ENCODE peak calls at places on chromosomes 11 and 22, in four cellular contexts. T is transverse colon, B is lower leg skin, U is gastrocnemius medialis. K is an unnamed sample.

GRCh38 chr11:119722281-119722794 is 6.7 kb downstream of the NECTIN1 start:
- DNase-seq in T (peak), B (peak), U (no peak), K (no peak)

GRCh38 chr11:104967493-104968364 is 645 bp downstream of the CASP4 start:
- DNase-seq in T (no peak), B (no peak), U (no peak), K (no peak)

GRCh38 chr22:23823331-23823791 is 15.4 kb downstream of the DERL3 start:
- DNase-seq in T (no peak), B (no peak), U (no peak), K (no peak)

GRCh38 chr11:46133119-46133518 is 11.9 kb upstream of the PHF21A start:
- DNase-seq in T (no peak), B (no peak), U (no peak), K (no peak)

GRCh38 chr22:33640900-33641299 is 279.4 kb downstream of the LARGE1 start:
- DNase-seq in T (no peak), B (no peak), U (no peak), K (no peak)

GRCh38 chr11:114200785-114201184 is 95.4 kb upstream of the NNMT start:
- DNase-seq in T (no peak), B (no peak), U (no peak), K (no peak)

GRCh38 chr11:36375348-36376314 is 79.5 kb downstream of the PRR5L start:
- DNase-seq in T (no peak), B (no peak), U (no peak), K (no peak)

GRCh38 chr11:111063711-111064110 is 181.8 kb upstream of the POU2AF2 start:
- DNase-seq in T (no peak), B (no peak), U (no peak), K (no peak)

GRCh38 chr11:3130269-3131071 is 34.6 kb downstream of the OSBPL5 start:
- DNase-seq in T (no peak), B (peak), U (no peak), K (no peak)

GRCh38 chr22:27173530-27173929 is 516.1 kb downstream of the MIAT start:
- DNase-seq in T (no peak), B (no peak), U (no peak), K (no peak)

GRCh38 chr22:28607710-28608109 is 71.9 kb downstream of the TTC28 start:
- DNase-seq in T (no peak), B (no peak), U (no peak), K (no peak)

DNA sequence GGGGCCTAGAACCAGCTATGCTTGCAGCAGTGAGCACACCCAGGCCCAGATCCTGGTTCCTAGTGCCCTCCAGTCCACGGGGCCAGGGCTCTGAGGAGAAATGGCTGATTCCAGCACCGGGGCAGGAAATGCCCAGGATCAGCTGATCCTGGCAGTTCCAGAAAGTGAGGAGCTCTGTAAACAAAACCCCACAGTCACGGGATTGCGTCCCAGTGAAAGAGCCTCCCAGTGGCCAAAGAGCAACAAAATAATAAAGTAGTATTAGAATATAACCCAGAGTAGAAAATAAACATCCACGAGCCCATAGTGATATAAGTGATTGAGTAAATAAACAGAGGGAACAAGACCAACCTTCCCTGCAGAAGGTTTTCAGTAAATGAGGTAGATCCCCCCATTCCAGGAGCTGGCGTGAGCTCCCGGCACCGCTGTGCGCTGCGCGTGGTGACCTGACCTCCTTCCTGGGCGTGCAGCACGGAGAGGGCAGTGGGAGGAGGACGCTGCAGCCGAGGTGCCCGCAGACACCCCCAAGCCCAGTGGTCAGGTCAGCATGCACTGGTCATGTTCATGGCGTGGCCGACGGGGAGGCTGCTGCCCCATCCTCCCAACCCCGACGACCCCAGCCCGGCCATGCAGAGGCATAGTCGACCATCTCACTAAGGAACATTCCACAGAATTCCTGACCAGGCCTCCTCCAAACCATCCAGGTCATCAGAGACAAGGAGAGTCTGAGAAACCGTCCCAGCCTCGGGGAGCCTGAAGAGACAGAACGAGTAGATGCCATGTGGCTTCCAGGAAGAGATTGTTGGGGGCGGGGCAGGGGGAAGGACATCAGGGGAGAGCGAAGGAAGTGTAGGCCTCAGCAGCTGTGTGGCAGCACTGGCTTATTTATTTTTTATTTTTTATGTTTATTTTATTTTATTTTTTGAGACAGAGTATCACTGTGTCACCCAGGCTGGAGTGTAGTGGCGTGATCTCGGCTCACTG is 19.9 kb downstream of the PTDSS2 start:
- DNase-seq in T (peak), B (no peak), U (peak), K (peak)
- TF ChIP-seq CTCF in T (no peak), B (no peak), U (no peak), K (peak)

DNA sequence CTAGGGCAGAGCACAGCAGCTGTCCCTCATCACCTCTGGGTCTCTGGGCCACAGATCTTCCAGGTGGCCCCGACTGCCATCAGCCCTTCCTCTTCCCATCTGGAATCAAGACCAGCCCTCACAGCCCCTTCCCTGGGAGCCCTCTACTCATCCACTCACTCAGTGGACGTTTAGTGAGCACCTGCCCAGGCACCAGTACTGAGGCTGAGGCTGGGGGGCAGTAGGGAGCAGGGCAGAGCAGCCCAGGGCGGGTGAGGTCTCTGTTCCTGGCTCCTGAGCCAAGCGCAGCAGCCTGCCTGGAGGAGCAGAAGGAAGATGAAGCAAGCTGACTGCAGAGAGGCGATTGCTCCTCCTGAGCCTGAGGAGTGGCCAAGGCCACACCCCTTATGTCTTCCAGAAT is 5.5 kb downstream of the MAPK8IP2 start:
- DNase-seq in T (no peak), B (no peak), U (no peak), K (no peak)
- TF ChIP-seq CTCF in T (no peak), B (no peak), U (no peak), K (no peak)

GRCh38 chr11:103920449-103920848 is 116.0 kb upstream of the DDI1 start:
- DNase-seq in T (no peak), B (no peak), U (no peak), K (no peak)

GRCh38 chr11:103924166-103925013 is 112.0 kb upstream of the DDI1 start:
- DNase-seq in T (no peak), B (no peak), U (no peak), K (no peak)

GRCh38 chr11:103923473-103923931 is 112.9 kb upstream of the DDI1 start:
- DNase-seq in T (no peak), B (no peak), U (no peak), K (no peak)

GRCh38 chr11:103920933-103921332 is 115.5 kb upstream of the DDI1 start:
- DNase-seq in T (no peak), B (no peak), U (no peak), K (no peak)
- TF ChIP-seq CTCF in T (no peak), B (no peak), U (no peak), K (no peak)

GRCh38 chr11:64879226-64879900 is 942 bp upstream of the EHD1 start:
- DNase-seq in T (peak), B (peak), U (no peak), K (no peak)

GRCh38 chr11:64883575-64883974 is 5.2 kb upstream of the EHD1 start:
- DNase-seq in T (no peak), B (no peak), U (no peak), K (no peak)

GRCh38 chr11:64880240-64881001 is 2.0 kb upstream of the EHD1 start:
- DNase-seq in T (no peak), B (peak), U (no peak), K (no peak)

GRCh38 chr11:64882243-64882642 is 3.8 kb upstream of the EHD1 start:
- DNase-seq in T (no peak), B (no peak), U (no peak), K (no peak)

GRCh38 chr11:64881476-64881875 is 3.1 kb upstream of the EHD1 start:
- DNase-seq in T (no peak), B (no peak), U (no peak), K (no peak)
- TF ChIP-seq CTCF in T (no peak), B (no peak), U (no peak), K (no peak)

GRCh38 chr22:39115570-39115969 is 18.5 kb downstream of the APOBEC3H start:
- DNase-seq in T (no peak), B (no peak), U (no peak), K (no peak)
- TF ChIP-seq CTCF in T (no peak), B (no peak), U (no peak), K (no peak)

K was measured in AG09319.